ENCODE peak calls at places on chromosomes 11 and 22, in six cellular contexts. D is spleen; Q is right lobe of liver; Z is CD4-positive, alpha-beta T cell; X is CD8-positive, alpha-beta T cell; C is PC-3. N is an unnamed sample.

GRCh38 chr11:119433369-119433749 is 10.4 kb upstream of the THY1 start:
- DNase-seq in D (no peak), Q (no peak), Z (no peak), X (no peak), C (peak), N (peak)

GRCh38 chr11:13786688-13787087 is 118.2 kb downstream of the FAR1 start:
- DNase-seq in D (no peak), Q (no peak), Z (no peak), X (no peak), C (no peak), N (no peak)

GRCh38 chr11:43419460-43419859 is 60.7 kb downstream of the TTC17 start:
- DNase-seq in D (no peak), Q (no peak), Z (no peak), X (no peak), C (peak), N (no peak)

GRCh38 chr11:113518716-113519495 is 43.7 kb upstream of the DRD2 start:
- DNase-seq in D (no peak), Q (no peak), Z (no peak), X (no peak), C (no peak), N (no peak)

GRCh38 chr11:119629834-119630624 is 99.0 kb downstream of the NECTIN1 start:
- DNase-seq in D (no peak), Q (no peak), Z (no peak), X (no peak), C (no peak), N (no peak)

GRCh38 chr11:134339756-134340155 is 8.0 kb downstream of the GLB1L2 start:
- DNase-seq in D (no peak), Q (no peak), Z (no peak), X (no peak), C (peak), N (no peak)

GRCh38 chr11:30016588-30017363 is at the start of gene KCNA4:
- DNase-seq in D (no peak), Q (no peak), Z (no peak), X (no peak), C (no peak), N (no peak)

GRCh38 chr22:33274941-33275443 is 216.8 kb upstream of the SYN3 start:
- DNase-seq in D (no peak), Q (no peak), Z (no peak), X (no peak), C (no peak), N (no peak)

GRCh38 chr11:106786251-106786650 is 232.0 kb downstream of the GUCY1A2 start:
- DNase-seq in D (no peak), Q (no peak), Z (no peak), X (no peak), C (no peak), N (no peak)

GRCh38 chr22:17213976-17214375 is 5.3 kb downstream of the ADA2 start:
- DNase-seq in D (no peak), Q (peak), Z (peak), X (peak), C (peak), N (no peak)

GRCh38 chr22:28051787-28052356 is 132.8 kb upstream of the PITPNB start:
- DNase-seq in D (no peak), Q (peak), Z (no peak), X (no peak), C (peak), N (no peak)

GRCh38 chr11:132941024-132941646 is 591.2 kb downstream of the OPCML start:
- DNase-seq in D (no peak), Q (no peak), Z (no peak), X (no peak), C (peak), N (peak)

GRCh38 chr11:324131-324530 is 3.5 kb upstream of the IFITM3 start:
- DNase-seq in D (peak), Q (no peak), Z (no peak), X (no peak), C (no peak), N (no peak)

GRCh38 chr11:74689666-74690065 is 41.6 kb downstream of the CHRDL2 start:
- DNase-seq in D (peak), Q (no peak), Z (no peak), X (no peak), C (peak), N (peak)

GRCh38 chr11:69657911-69658605 is 17.1 kb downstream of the LTO1 start:
- DNase-seq in D (peak), Q (peak), Z (no peak), X (no peak), C (no peak), N (no peak)

GRCh38 chr22:42439821-42440674 is 7.8 kb upstream of the NFAM1 start:
- DNase-seq in D (peak), Q (no peak), Z (no peak), X (no peak), C (peak), N (no peak)

GRCh38 chr11:108496643-108497256 is 1.4 kb downstream of the POGLUT3 start:
- DNase-seq in D (no peak), Q (no peak), Z (no peak), X (no peak), C (peak), N (no peak)
- H3K27ac ChIP-seq in D (peak), Q (peak), Z (peak), X (peak), C (peak), N (peak)

GRCh38 chr22:50209893-50210292 is 9.1 kb downstream of the SELENOO start:
- DNase-seq in D (peak), Q (peak), Z (peak), X (peak), C (peak), N (peak)
- TF ChIP-seq CTCF in D (peak), Q (peak), Z (peak), X (peak), C (peak), N (peak)

GRCh38 chr11:9703280-9703679 is 39.4 kb downstream of the SWAP70 start:
- DNase-seq in D (no peak), Q (no peak), Z (no peak), X (no peak), C (no peak), N (no peak)
- H3K27ac ChIP-seq in D (peak), Q (no peak), Z (no peak), X (no peak), C (peak), N (no peak)

GRCh38 chr11:56624661-56625110 is 10.0 kb upstream of the OR5M1 start:
- DNase-seq in D (no peak), Q (no peak), Z (no peak), X (no peak), C (peak), N (peak)
- TF ChIP-seq CTCF in D (no peak), Q (peak), Z (no peak), X (no peak), C (peak), N (peak)

GRCh38 chr22:24162377-24162927 is 18.8 kb upstream of the SUSD2 start:
- DNase-seq in D (no peak), Q (no peak), Z (no peak), X (no peak), C (no peak), N (no peak)

GRCh38 chr22:24164243-24164642 is 17.0 kb upstream of the SUSD2 start:
- DNase-seq in D (no peak), Q (no peak), Z (no peak), X (no peak), C (no peak), N (no peak)

GRCh38 chr22:24165673-24166072 is 15.6 kb upstream of the SUSD2 start:
- DNase-seq in D (no peak), Q (no peak), Z (no peak), X (no peak), C (peak), N (no peak)

GRCh38 chr22:24166811-24167210 is 14.5 kb upstream of the SUSD2 start:
- DNase-seq in D (no peak), Q (no peak), Z (no peak), X (no peak), C (no peak), N (no peak)

DNA sequence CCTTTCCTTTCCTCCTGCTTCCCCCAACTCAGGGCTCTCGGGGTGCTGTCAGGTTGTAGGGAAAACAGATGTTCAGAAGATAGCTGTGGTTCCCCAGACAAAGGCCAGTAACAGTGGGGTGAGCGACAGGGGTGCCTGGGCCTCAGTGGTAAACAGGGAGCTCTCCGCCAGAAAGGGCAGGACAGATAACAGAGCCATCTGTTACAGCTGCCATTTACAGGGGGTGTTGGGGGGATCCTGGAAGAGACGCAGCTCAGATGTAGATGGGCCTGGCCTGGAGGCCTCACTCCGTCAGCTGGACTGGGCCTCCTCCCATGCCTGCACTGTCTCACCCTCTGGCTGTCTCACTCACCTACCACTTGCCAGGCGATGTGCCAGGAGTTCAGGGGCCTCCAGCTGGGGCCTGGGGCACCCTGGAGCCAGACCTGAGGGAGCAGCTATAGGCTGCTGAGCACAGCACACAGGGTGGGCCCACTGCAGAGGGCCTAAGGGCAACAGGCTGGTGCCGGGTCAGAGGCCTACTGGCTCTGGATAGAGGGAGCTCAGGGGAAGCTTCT is 16.4 kb upstream of the SUSD2 start:
- DNase-seq in D (no peak), Q (no peak), Z (no peak), X (no peak), C (no peak), N (no peak)
- H3K27ac ChIP-seq in D (no peak), Q (no peak), Z (no peak), X (no peak), C (no peak), N (no peak)

GRCh38 chr11:88404932-88405710 is 67.6 kb upstream of the CTSC start:
- DNase-seq in D (no peak), Q (no peak), Z (no peak), X (no peak), C (no peak), N (peak)

GRCh38 chr11:88406871-88407270 is 69.3 kb upstream of the CTSC start:
- DNase-seq in D (no peak), Q (no peak), Z (no peak), X (no peak), C (no peak), N (no peak)

GRCh38 chr11:88404363-88404762 is 66.8 kb upstream of the CTSC start:
- DNase-seq in D (no peak), Q (no peak), Z (no peak), X (no peak), C (no peak), N (no peak)

GRCh38 chr11:88402784-88403183 is 65.2 kb upstream of the CTSC start:
- DNase-seq in D (no peak), Q (no peak), Z (no peak), X (no peak), C (peak), N (no peak)

GRCh38 chr11:88405853-88406252 is 68.3 kb upstream of the CTSC start:
- DNase-seq in D (no peak), Q (no peak), Z (no peak), X (no peak), C (no peak), N (no peak)
- TF ChIP-seq CTCF in D (no peak), Q (no peak), Z (no peak), X (no peak), C (no peak), N (no peak)

GRCh38 chr11:118276422-118276821 is 12.3 kb upstream of the MPZL2 start:
- DNase-seq in D (no peak), Q (no peak), Z (no peak), X (no peak), C (no peak), N (no peak)
- H3K27ac ChIP-seq in D (no peak), Q (no peak), Z (no peak), X (no peak), C (peak), N (peak)

GRCh38 chr22:19786264-19786585 is 25.6 kb downstream of the TBX1 start:
- DNase-seq in D (peak), Q (no peak), Z (no peak), X (no peak), C (no peak), N (no peak)

GRCh38 chr22:19788661-19789225 is 28.2 kb downstream of the TBX1 start:
- DNase-seq in D (peak), Q (peak), Z (no peak), X (no peak), C (no peak), N (no peak)

GRCh38 chr22:19786959-19787848 is 26.6 kb downstream of the TBX1 start:
- DNase-seq in D (peak), Q (no peak), Z (no peak), X (no peak), C (no peak), N (no peak)

GRCh38 chr22:19789406-19789805 is 28.8 kb downstream of the TBX1 start:
- DNase-seq in D (peak), Q (peak), Z (no peak), X (no peak), C (no peak), N (no peak)

DNA sequence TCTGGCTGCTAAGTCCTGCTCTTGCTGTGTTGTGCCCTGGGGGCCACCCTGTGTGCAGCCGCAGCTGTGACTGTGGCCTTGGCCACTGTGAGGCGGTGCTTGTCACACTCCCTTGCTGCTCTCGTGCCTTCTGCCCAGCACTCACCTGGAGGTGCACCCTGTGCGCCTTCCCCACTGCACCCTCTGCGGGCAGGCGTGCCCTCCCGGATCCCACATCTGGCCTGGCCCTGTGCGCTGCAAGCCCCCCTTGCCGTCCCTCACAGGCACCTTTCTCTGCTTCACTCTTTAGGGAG is 27.2 kb downstream of the TBX1 start:
- DNase-seq in D (peak), Q (no peak), Z (no peak), X (no peak), C (no peak), N (no peak)
- TF ChIP-seq CTCF in D (no peak), Q (no peak), Z (no peak), X (no peak), C (no peak), N (no peak)

GRCh38 chr11:102138223-102138622 is 28.0 kb downstream of the YAP1 start:
- DNase-seq in D (no peak), Q (no peak), Z (no peak), X (no peak), C (no peak), N (peak)
- H3K27ac ChIP-seq in D (no peak), Q (no peak), Z (no peak), X (no peak), C (peak), N (peak)

GRCh38 chr11:65853249-65853979 is 4.6 kb downstream of the CFL1 start:
- DNase-seq in D (no peak), Q (no peak), Z (no peak), X (peak), C (no peak), N (no peak)
- TF ChIP-seq CTCF in D (no peak), Q (no peak), Z (no peak), X (no peak), C (peak), N (no peak)

N was measured in foreskin keratinocyte.